ENCODE peak calls at places on chromosomes 1 and 21, in eight cellular contexts. Q is stimulated activated CD4-positive, alpha-beta T cell treated with anti-CD3 and anti-CD28 coated beads, Interleukin-1b, Interleukin-23, amount 100 ng/mL, for 1 hour; M is activated CD4-positive, alpha-beta T cell treated with anti-CD3 and anti-CD28 coated beads, Interleukin-2, amount 10 ng/mL, durations not matched to agents 7 days and 5 days; X is fibroblast of lung; E is NCI-H1417; B is DMS153; T is hypothalamus; G is hippocampal formation. I is an unnamed sample.

GRCh38 chr21:38984568-38984967 is 178.8 kb downstream of the ETS2 start:
- DNase-seq in T (no peak), X (no peak), G (no peak), E (no peak), B (no peak), Q (no peak), M (no peak), I (no peak)

GRCh38 chr21:33943293-33943692 is 27.7 kb upstream of the ATP5PO start:
- DNase-seq in M (no peak), Q (no peak), X (no peak), E (peak), B (no peak), G (no peak), T (no peak), I (peak)

GRCh38 chr1:16970132-16970910 is 10.1 kb downstream of the MFAP2 start:
- DNase-seq in T (no peak), X (no peak), M (no peak), E (no peak), G (no peak), Q (no peak), B (no peak), I (no peak)

GRCh38 chr1:39690225-39690624 is 1.0 kb downstream of the HPCAL4 start:
- DNase-seq in X (no peak), E (no peak), M (no peak), B (no peak), G (no peak), T (no peak), Q (no peak), I (no peak)

GRCh38 chr1:196002906-196003305 is 605.3 kb downstream of the KCNT2 start:
- DNase-seq in G (no peak), Q (no peak), T (no peak), X (peak), B (no peak), M (no peak), E (peak), I (peak)

GRCh38 chr21:39630191-39630591 is 17.5 kb downstream of the B3GALT5 start:
- DNase-seq in G (no peak), T (no peak), M (no peak), X (peak), B (no peak), Q (no peak), E (no peak), I (no peak)

GRCh38 chr1:210359255-210359654 is 30.6 kb downstream of the HHAT start:
- DNase-seq in G (no peak), M (no peak), Q (no peak), E (no peak), T (no peak), X (no peak), B (no peak), I (no peak)

GRCh38 chr1:88175631-88176226 is 508.3 kb upstream of the PKN2 start:
- DNase-seq in Q (no peak), M (no peak), B (no peak), E (no peak), T (no peak), X (peak), G (peak), I (peak)

I was measured in mammary epithelial cell.